ENCODE peak calls at places on chromosomes 1 and 21, in five cellular contexts. D is Right ventricle myocardium superior, Z is HT1080, J is NCI-H1436, U is sciatic nerve. S is an unnamed sample.

GRCh38 chr1:58815680-58816071 is 31.8 kb upstream of the JUN start:
- DNase-seq in J (no peak), D (no peak), Z (no peak), U (no peak), S (no peak)

GRCh38 chr1:70164350-70164749 is 41.0 kb downstream of the LRRC40 start:
- DNase-seq in U (no peak), J (no peak), D (no peak), Z (no peak), S (no peak)

GRCh38 chr21:35428489-35428888 is 379.4 kb upstream of the RUNX1 start:
- DNase-seq in U (peak; percentile 65), Z (no peak), J (no peak), D (peak; percentile 54), S (no peak)

GRCh38 chr1:101238041-101238515 is 1.3 kb downstream of the S1PR1 start:
- DNase-seq in Z (no peak), U (no peak), D (peak; percentile 53), J (no peak), S (no peak)

GRCh38 chr1:19365711-19366110 is 53.6 kb downstream of the SLC66A1 start:
- DNase-seq in U (no peak), J (no peak), Z (no peak), D (no peak), S (no peak)

GRCh38 chr21:43719748-43720538 is 1.0 kb downstream of the PDXK start:
- DNase-seq in J (no peak), D (no peak), Z (no peak), U (peak; percentile 67), S (no peak)

GRCh38 chr1:5858246-5858645 is 134.0 kb downstream of the NPHP4 start:
- DNase-seq in Z (no peak), D (no peak), U (no peak), J (no peak), S (no peak)

GRCh38 chr1:96641292-96641691 is 80.3 kb upstream of the PTBP2 start:
- DNase-seq in J (no peak), D (no peak), U (no peak), Z (no peak), S (no peak)

GRCh38 chr1:202063093-202063492 is 52.7 kb downstream of the ELF3 start:
- DNase-seq in Z (no peak), D (no peak), J (no peak), U (no peak), S (peak; percentile 77)

GRCh38 chr1:67856921-67857320 is 23.7 kb upstream of the GNG12 start:
- DNase-seq in U (no peak), D (no peak), Z (no peak), J (no peak), S (no peak)

GRCh38 chr1:231584117-231584516 is 42.5 kb upstream of the DISC1 start:
- DNase-seq in U (no peak), J (no peak), D (no peak), Z (peak; percentile 76), S (no peak)

GRCh38 chr1:202645097-202645476 is 65.2 kb downstream of the SYT2 start:
- DNase-seq in J (no peak), U (no peak), D (no peak), Z (no peak), S (no peak)

GRCh38 chr1:61448934-61449368 is 276.0 kb downstream of the TM2D1 start:
- DNase-seq in Z (no peak), U (peak; percentile 83), D (peak; percentile 86), J (no peak), S (no peak)

GRCh38 chr1:35044406-35044805 is 12.7 kb upstream of the ZMYM6 start:
- DNase-seq in J (no peak), Z (no peak), D (no peak), U (no peak), S (no peak)

GRCh38 chr21:45868086-45868485 is 113.5 kb upstream of the COL6A1 start:
- DNase-seq in Z (no peak), D (no peak), U (peak; percentile 32), J (no peak), S (no peak)

GRCh38 chr21:33403128-33403785 is at the start of gene IFNGR2:
- DNase-seq in U (peak; percentile 74), J (no peak), D (peak; percentile 68), Z (no peak), S (peak; percentile 54)

GRCh38 chr1:56872597-56872996 is 18.0 kb downstream of the C8A start:
- DNase-seq in Z (peak; percentile 28), U (no peak), J (no peak), D (no peak), S (no peak)

GRCh38 chr1:2796890-2797740 is 4.4 kb downstream of the TTC34 start:
- DNase-seq in J (no peak), Z (no peak), D (peak; percentile 16), U (peak; percentile 33), S (no peak)

GRCh38 chr1:40185951-40186864 is 25.0 kb downstream of the RLF start:
- DNase-seq in J (no peak), D (no peak), U (no peak), Z (peak; percentile 5), S (no peak)

GRCh38 chr1:221517961-221518360 is 223.9 kb downstream of the DUSP10 start:
- DNase-seq in U (no peak), J (no peak), D (no peak), Z (no peak), S (no peak)

GRCh38 chr1:31575373-31576140 is 758 bp upstream of the TINAGL1 start:
- DNase-seq in J (no peak), D (no peak), Z (no peak), U (peak; percentile 58), S (peak; percentile 35)

GRCh38 chr1:61687901-61688300 is 37.0 kb downstream of the TM2D1 start:
- DNase-seq in D (no peak), U (no peak), Z (no peak), J (no peak), S (no peak)

GRCh38 chr1:155193275-155193990 is 14.3 kb downstream of the THBS3 start:
- DNase-seq in U (peak; percentile 95), D (peak; percentile 91), Z (peak; percentile 89), J (peak; percentile 72), S (peak; percentile 98)

GRCh38 chr1:113542221-113542701 is 151.9 kb downstream of the MAGI3 start:
- DNase-seq in Z (peak; percentile 76), J (no peak), U (no peak), D (no peak), S (peak; percentile 83)

GRCh38 chr1:239719642-239720258 is 333.4 kb downstream of the CHRM3 start:
- DNase-seq in U (no peak), D (no peak), Z (peak; percentile 61), J (no peak), S (no peak)

GRCh38 chr21:17451364-17451869 is 61.4 kb upstream of the CXADR start:
- DNase-seq in J (no peak), Z (peak; percentile 70), D (no peak), U (no peak), S (no peak)

GRCh38 chr1:229593800-229594199 is 32.1 kb downstream of the TAF5L start:
- DNase-seq in U (no peak), J (no peak), D (no peak), Z (no peak), S (no peak)

GRCh38 chr1:184684285-184685077 is 70.2 kb downstream of the EDEM3 start:
- DNase-seq in Z (no peak), U (peak; percentile 60), D (peak; percentile 55), J (no peak), S (no peak)

GRCh38 chr1:246072456-246072855 is 434.6 kb downstream of the SMYD3 start:
- DNase-seq in Z (no peak), U (no peak), D (no peak), J (no peak), S (no peak)

GRCh38 chr1:86687595-86687994 is 16.8 kb upstream of the SH3GLB1 start:
- DNase-seq in U (no peak), J (no peak), D (no peak), Z (no peak), S (no peak)

GRCh38 chr21:44423312-44423821 is 31.9 kb upstream of the LRRC3 start:
- DNase-seq in Z (no peak), D (peak; percentile 30), U (peak; percentile 36), J (no peak), S (peak; percentile 36)

GRCh38 chr21:38330671-38331070 is 73.9 kb downstream of the KCNJ15 start:
- DNase-seq in J (no peak), D (no peak), U (no peak), Z (no peak), S (no peak)

GRCh38 chr1:1599030-1599916 is 662 bp downstream of the FNDC10 start:
- DNase-seq in D (peak; percentile 44), U (no peak), J (no peak), Z (no peak), S (no peak)

GRCh38 chr1:179817789-179818188 is 59.8 kb downstream of the TOR1AIP2 start:
- DNase-seq in Z (no peak), D (peak; percentile 82), U (peak; percentile 62), J (no peak), S (no peak)

GRCh38 chr1:27018316-27018715 is 5.7 kb upstream of the TENT5B start:
- DNase-seq in U (no peak), Z (no peak), J (no peak), D (no peak), S (no peak)